ENCODE peak calls at places on chromosome 20, in eight cellular contexts. E is testis, U is heart right ventricle, J is OCI-LY7, A is psoas muscle, Y is prostate gland, V is breast epithelium, L is mucosa of descending colon. X is an unnamed sample. For H3K4me1, the result is how much of the 10 kb centered on the place peaks cover.

GRCh38 chr20:23445596-23446217 is 6.2 kb downstream of the CSTL1 start:
- DNase-seq in A (no peak), V (no peak), J (no peak), E (no peak), U (no peak), Y (no peak), L (no peak), X (peak)

GRCh38 chr20:25076731-25077609 is 5.0 kb downstream of the VSX1 start:
- DNase-seq in U (no peak), E (peak), J (peak), V (peak), L (no peak), A (peak), Y (no peak), X (peak)

GRCh38 chr20:58141971-58142842 is 86.2 kb downstream of the ANKRD60 start:
- DNase-seq in V (peak), L (no peak), J (no peak), Y (no peak), E (no peak), U (no peak), A (no peak), X (no peak)

GRCh38 chr20:3732327-3733118 is at the start of gene HSPA12B:
- DNase-seq in U (peak), A (peak), E (no peak), L (peak), V (no peak), J (no peak), Y (no peak), X (peak)

GRCh38 chr20:57594092-57594911 is 25.9 kb downstream of the ZBP1 start:
- DNase-seq in J (peak), V (no peak), E (peak), U (peak), Y (no peak), L (peak), A (peak), X (peak)

GRCh38 chr20:16123623-16124022 is 449.6 kb downstream of the KIF16B start:
- DNase-seq in E (no peak), L (no peak), U (no peak), Y (no peak), A (no peak), V (no peak), J (no peak), X (peak)

GRCh38 chr20:42567409-42567808 is 622.3 kb downstream of the PTPRT start:
- DNase-seq in E (no peak), U (no peak), A (no peak), J (no peak), L (no peak), Y (no peak), V (no peak), X (peak)

GRCh38 chr20:58711266-58712051 is 18.9 kb downstream of the NPEPL1 start:
- DNase-seq in E (peak), Y (peak), U (no peak), V (peak), J (no peak), L (peak), A (no peak), X (peak)

GRCh38 chr20:60053125-60053812 is 95.0 kb downstream of the CDH26 start:
- DNase-seq in J (no peak), E (no peak), V (no peak), U (no peak), A (no peak), L (no peak), Y (peak), X (no peak)

GRCh38 chr20:51712501-51713212 is 55.5 kb downstream of the ATP9A start:
- DNase-seq in Y (no peak), U (no peak), J (no peak), L (no peak), A (no peak), E (peak), V (no peak), X (peak)

GRCh38 chr20:51369503-51369902 is 173.0 kb downstream of the NFATC2 start:
- DNase-seq in J (no peak), A (no peak), Y (no peak), E (no peak), U (no peak), L (no peak), V (no peak), X (no peak)

GRCh38 chr20:3749689-3750639 is 17.5 kb downstream of the HSPA12B start:
- DNase-seq in A (no peak), V (no peak), U (peak), Y (no peak), J (no peak), L (no peak), E (peak), X (peak)

GRCh38 chr20:37270586-37271420 is 9.2 kb upstream of the GHRH start:
- DNase-seq in U (no peak), L (no peak), A (no peak), V (no peak), J (no peak), Y (no peak), E (no peak), X (peak)

GRCh38 chr20:53074811-53075314 is 102.7 kb downstream of the TSHZ2 start:
- DNase-seq in V (no peak), E (no peak), U (no peak), L (no peak), J (no peak), Y (no peak), A (no peak), X (no peak)

GRCh38 chr20:47614703-47615309 is 113.1 kb downstream of the NCOA3 start:
- DNase-seq in Y (no peak), J (no peak), U (no peak), A (no peak), E (no peak), V (no peak), L (no peak), X (peak)

GRCh38 chr20:47487175-47487917 is 14.3 kb upstream of the NCOA3 start:
- DNase-seq in E (no peak), L (no peak), J (peak), U (no peak), A (no peak), V (no peak), Y (no peak), X (no peak)

GRCh38 chr20:35903843-35904242 is 50.5 kb downstream of the SCAND1 start:
- DNase-seq in V (no peak), A (no peak), U (no peak), E (no peak), Y (no peak), L (no peak), J (no peak), X (no peak)

GRCh38 chr20:19552144-19552895 is 205.7 kb upstream of the RIN2 start:
- DNase-seq in A (no peak), L (no peak), U (no peak), J (no peak), E (peak), Y (peak), V (peak), X (peak)

GRCh38 chr20:51889466-51889865 is 87.1 kb upstream of the SALL4 start:
- DNase-seq in U (no peak), Y (no peak), E (no peak), J (no peak), L (no peak), V (no peak), A (no peak), X (no peak)

GRCh38 chr20:2937902-2938301 is 64.6 kb downstream of the PTPRA start:
- DNase-seq in A (no peak), V (no peak), U (no peak), J (no peak), L (no peak), E (no peak), Y (no peak), X (no peak)

GRCh38 chr20:47605673-47606413 is 104.2 kb downstream of the NCOA3 start:
- DNase-seq in A (no peak), Y (no peak), U (no peak), J (no peak), L (no peak), V (no peak), E (no peak), X (no peak)

GRCh38 chr20:30491016-30491415 is 766.4 kb upstream of the DEFB115 start:
- DNase-seq in A (no peak), L (no peak), J (no peak), Y (no peak), U (no peak), E (no peak), V (no peak), X (peak)

GRCh38 chr20:20549699-20550098 is 162.7 kb downstream of the RALGAPA2 start:
- DNase-seq in Y (no peak), V (no peak), A (no peak), U (no peak), L (no peak), E (no peak), J (no peak), X (no peak)

GRCh38 chr20:57187068-57187634 is 79.3 kb downstream of the BMP7 start:
- DNase-seq in V (no peak), J (no peak), Y (no peak), E (no peak), L (no peak), U (no peak), A (peak), X (no peak)

GRCh38 chr20:3875378-3875974 is 13.7 kb upstream of the PANK2 start:
- DNase-seq in A (no peak), U (no peak), J (no peak), L (no peak), Y (no peak), V (no peak), E (no peak), X (peak)

GRCh38 chr20:25341716-25342680 is 48.6 kb downstream of the ABHD12 start:
- DNase-seq in E (no peak), V (no peak), A (no peak), U (no peak), J (no peak), Y (no peak), L (no peak), X (no peak)

GRCh38 chr20:672975-673604 is 2.5 kb downstream of the SCRT2 start:
- DNase-seq in L (no peak), V (no peak), U (no peak), Y (no peak), A (no peak), E (no peak), J (peak), X (peak)

GRCh38 chr20:60108397-60108796 is 150.2 kb downstream of the CDH26 start:
- DNase-seq in Y (no peak), V (no peak), E (no peak), J (no peak), U (no peak), L (no peak), A (no peak), X (peak)

GRCh38 chr20:46951840-46952497 is 57.3 kb downstream of the EYA2 start:
- DNase-seq in L (no peak), Y (no peak), E (no peak), J (no peak), A (no peak), V (no peak), U (no peak), X (no peak)

DNA sequence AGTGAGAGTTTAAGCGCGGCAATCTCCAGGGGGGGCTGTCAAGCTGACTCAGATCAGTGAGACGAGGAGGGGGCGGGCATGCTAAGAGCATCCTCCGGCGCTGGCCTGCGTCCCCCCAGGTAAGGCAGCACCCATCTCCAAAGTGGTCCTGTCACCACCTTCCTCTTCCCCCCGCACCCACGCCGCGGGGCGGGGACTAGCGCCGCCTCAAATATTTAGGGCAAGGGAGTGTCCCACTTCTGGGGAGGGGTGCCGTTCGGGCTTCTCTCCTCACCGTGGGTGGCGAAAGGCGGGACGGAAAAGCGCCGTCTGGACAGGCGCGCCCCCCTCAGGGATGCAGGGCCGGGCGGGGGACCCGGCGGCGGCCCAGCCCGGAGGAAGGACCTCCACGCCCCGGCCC is 366 bp upstream of the TOX2 start:
- DNase-seq in Y (no peak), V (no peak), J (no peak), A (no peak), E (no peak), L (peak), U (no peak), X (no peak)
- H3K4me1 ChIP-seq in Y (under half), V (under half), J (under half), A (under half), E (under half), L (under half), U (under half), X (under half)

GRCh38 chr20:10558635-10559187 is 115.1 kb downstream of the JAG1 start:
- DNase-seq in U (no peak), L (no peak), J (no peak), A (no peak), E (no peak), V (no peak), Y (no peak), X (peak)
- TF ChIP-seq CTCF in U (no peak), L (no peak), J (no peak), A (no peak), E (no peak), V (no peak), Y (no peak), X (peak)

GRCh38 chr20:32460683-32461320 is 102.7 kb downstream of the ASXL1 start:
- DNase-seq in Y (no peak), L (peak), A (no peak), U (no peak), J (no peak), E (no peak), V (no peak), X (no peak)
- H3K4me1 ChIP-seq in Y (under half), L (under half), A (under half), U (under half), J (under half), E (under half), V (under half), X (under half)

DNA sequence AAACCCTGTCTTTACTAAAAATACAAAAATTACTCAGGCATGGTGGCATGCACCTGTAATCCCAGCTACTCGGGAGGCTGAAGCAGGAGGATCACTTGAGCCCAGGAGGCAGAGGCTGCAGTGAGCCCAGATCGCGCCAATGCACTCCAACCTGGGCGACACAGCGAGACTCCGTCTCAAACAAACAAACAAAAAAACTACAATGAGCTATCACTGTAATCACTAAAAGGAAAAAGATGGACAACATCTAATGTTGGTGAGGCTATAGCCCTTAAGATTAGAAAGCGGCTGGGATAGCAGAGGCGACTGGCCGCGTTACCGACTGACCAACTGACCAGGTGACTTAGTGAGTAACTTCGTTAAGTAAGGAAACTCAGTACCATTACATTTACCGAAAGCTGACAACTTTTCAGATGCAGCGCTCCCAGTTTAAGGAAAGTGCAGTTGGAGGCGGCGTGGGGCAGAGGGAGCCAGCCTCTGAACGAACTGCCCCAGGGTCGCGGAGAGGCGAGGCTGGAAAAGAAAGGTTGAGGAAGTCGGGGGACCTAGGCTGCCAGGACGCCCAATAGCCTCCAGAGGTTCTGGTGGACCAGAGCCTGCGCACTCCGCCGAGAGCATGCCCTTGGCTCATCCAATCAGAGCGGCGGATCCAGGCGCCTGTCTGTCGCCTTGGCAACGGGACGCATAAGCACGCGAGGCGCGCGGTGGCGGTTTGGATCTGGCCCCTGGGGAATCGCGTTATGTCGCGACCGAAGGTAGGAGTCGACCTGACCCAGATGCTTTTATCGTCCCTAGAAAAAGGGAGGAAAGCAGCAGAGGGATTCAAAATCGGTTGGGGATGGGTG is 8.9 kb downstream of the TTLL9 start:
- DNase-seq in U (peak), Y (peak), L (peak), V (peak), E (peak), J (peak), A (peak), X (peak)
- TF ChIP-seq CTCF in U (no peak), Y (no peak), L (no peak), V (no peak), E (no peak), J (no peak), A (peak), X (no peak)

DNA sequence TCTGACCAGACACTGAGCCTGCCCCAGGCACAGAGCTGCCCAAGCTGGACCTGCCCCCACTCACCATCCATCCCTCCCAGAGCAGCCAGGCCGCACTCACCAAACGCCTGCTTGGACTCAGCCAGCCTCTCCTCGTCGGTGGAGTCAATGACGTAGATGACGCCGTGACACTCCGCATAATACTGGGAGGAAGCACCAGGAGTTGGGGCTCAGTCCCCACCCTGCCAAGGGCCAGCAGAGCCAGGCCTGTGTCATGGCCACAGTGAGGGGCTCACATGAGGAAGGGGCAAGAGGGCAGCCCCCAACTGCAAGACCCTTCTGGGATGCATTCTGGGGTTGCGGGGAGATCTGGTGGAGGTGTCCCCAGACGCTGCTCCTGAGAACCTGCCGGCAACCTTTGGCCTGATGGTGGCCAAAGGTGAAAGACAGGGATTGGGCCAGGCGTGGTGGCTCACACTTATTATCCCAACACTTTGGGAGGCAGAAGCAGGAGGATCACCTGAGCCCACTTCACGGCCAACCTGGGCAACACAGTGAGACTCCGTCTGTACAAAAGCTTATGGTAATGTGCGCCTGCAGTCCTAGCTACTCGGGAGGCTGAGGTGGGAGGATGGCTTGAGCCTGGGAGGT is 5.6 kb downstream of the ARFRP1 start:
- DNase-seq in J (no peak), A (peak), L (no peak), E (no peak), V (no peak), U (no peak), Y (no peak), X (peak)
- H3K4me1 ChIP-seq in J (under half), A (under half), L (under half), E (under half), V (under half), U (under half), Y (under half), X (under half)

GRCh38 chr20:14449323-14449722 is 111.9 kb upstream of the FLRT3 start:
- DNase-seq in A (no peak), U (no peak), Y (no peak), J (no peak), V (no peak), E (no peak), L (no peak), X (no peak)
- TF ChIP-seq CTCF in A (no peak), U (no peak), Y (no peak), J (no peak), V (no peak), E (no peak), L (no peak), X (no peak)

GRCh38 chr20:32510120-32510600 is 75.0 kb downstream of the NOL4L start:
- DNase-seq in E (no peak), A (no peak), Y (no peak), V (no peak), U (no peak), L (no peak), J (no peak), X (peak)
- H3K4me1 ChIP-seq in E (under half), A (under half), Y (under half), V (under half), U (under half), L (under half), J (under half), X (under half)

DNA sequence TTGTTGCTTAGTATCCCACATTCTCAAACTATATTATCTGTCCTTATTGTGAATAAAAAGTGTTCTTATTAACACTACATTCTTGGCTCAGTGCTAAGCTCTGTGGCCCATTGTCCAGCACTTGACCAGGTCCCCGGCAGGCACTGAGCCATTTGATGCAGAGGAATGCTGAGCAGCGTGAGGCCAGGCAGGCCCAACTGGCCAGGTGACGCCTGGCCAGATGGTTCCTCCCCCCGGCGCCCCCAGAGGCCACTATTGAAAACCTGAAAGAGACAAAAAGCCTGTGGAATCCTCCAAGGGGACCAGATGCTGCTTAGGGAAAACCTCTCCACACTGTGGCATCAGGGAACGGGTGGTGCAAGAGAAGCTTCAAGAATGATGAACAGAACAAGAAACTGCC is 597.5 kb upstream of the JAG1 start:
- DNase-seq in E (no peak), V (no peak), U (no peak), Y (no peak), L (no peak), J (no peak), A (no peak), X (no peak)
- TF ChIP-seq CTCF in E (no peak), V (no peak), U (no peak), Y (no peak), L (no peak), J (peak), A (no peak), X (peak)

X was measured in osteoblast.